ENCODE peak calls at places on chromosomes 4 and X, in eight cellular contexts. R is midbrain; U is upper lobe of left lung; K is HCT116; E is astrocyte of the spinal cord; D is caudate nucleus; B is activated CD4-positive, alpha-beta T cell treated with anti-CD3 and anti-CD28 coated beads, Interleukin-2, amount 50 U/mL, for 1 hour; O is amniotic epithelial cell. I is an unnamed sample.

GRCh38 chrX:153794897-153795816 is 689 bp downstream of the SSR4 start:
- DNase-seq in R (no peak), U (no peak), K (no peak), E (no peak), D (no peak), B (peak; percentile 6), O (no peak), I (peak; percentile 41)

GRCh38 chr4:184416913-184417734 is 57.2 kb downstream of the IRF2 start:
- DNase-seq in R (no peak), U (no peak), K (no peak), E (no peak), D (no peak), B (peak; percentile 19), O (peak; percentile 47), I (no peak)

GRCh38 chr4:55255171-55255570 is 90.9 kb upstream of the SRD5A3 start:
- DNase-seq in R (no peak), U (no peak), K (no peak), E (peak; percentile 64), D (no peak), B (no peak), O (peak; percentile 82), I (no peak)

GRCh38 chr4:27090406-27090805 is 229.8 kb downstream of the STIM2 start:
- DNase-seq in R (no peak), U (no peak), K (no peak), E (no peak), D (no peak), B (no peak), O (no peak), I (no peak)

GRCh38 chr4:56424697-56425514 is 10.5 kb downstream of the PPAT start:
- DNase-seq in R (peak; percentile 41), U (no peak), K (no peak), E (peak; percentile 46), D (no peak), B (peak; percentile 36), O (peak; percentile 35), I (no peak)

GRCh38 chrX:15737957-15738685 is at the start of gene CA5B:
- DNase-seq in R (peak; percentile 84), U (peak; percentile 98), K (peak; percentile 68), E (peak; percentile 88), D (peak; percentile 45), B (peak; percentile 97), O (peak; percentile 87), I (peak; percentile 96)

GRCh38 chr4:118989098-118990080 is 100.7 kb downstream of the SYNPO2 start:
- DNase-seq in R (no peak), U (no peak), K (no peak), E (peak; percentile 65), D (no peak), B (no peak), O (peak; percentile 85), I (no peak)

GRCh38 chr4:1449475-1449832 is 43.2 kb upstream of the NKX1-1 start:
- DNase-seq in R (no peak), U (no peak), K (no peak), E (no peak), D (no peak), B (no peak), O (no peak), I (peak; percentile 1)

GRCh38 chr4:7273741-7274297 is 81.5 kb downstream of the SORCS2 start:
- DNase-seq in R (peak; percentile 36), U (no peak), K (no peak), E (no peak), D (no peak), B (no peak), O (no peak), I (no peak)

GRCh38 chr4:142480244-142480643 is 365.9 kb downstream of the INPP4B start:
- DNase-seq in R (no peak), U (no peak), K (no peak), E (peak; percentile 30), D (no peak), B (no peak), O (peak; percentile 3), I (no peak)

GRCh38 chrX:78066110-78066509 is 37.9 kb upstream of the PGK1 start:
- DNase-seq in R (no peak), U (no peak), K (no peak), E (peak; percentile 42), D (no peak), B (no peak), O (no peak), I (no peak)

GRCh38 chr4:73223258-73223651 is 35.3 kb downstream of the ANKRD17 start:
- DNase-seq in R (no peak), U (no peak), K (no peak), E (no peak), D (no peak), B (no peak), O (no peak), I (no peak)

GRCh38 chrX:28472926-28473325 is 114.3 kb upstream of the IL1RAPL1 start:
- DNase-seq in R (peak; percentile 12), U (no peak), K (no peak), E (no peak), D (no peak), B (no peak), O (no peak), I (no peak)

GRCh38 chr4:152360045-152360410 is 175.9 kb downstream of the FBXW7 start:
- DNase-seq in R (no peak), U (no peak), K (no peak), E (peak; percentile 13), D (no peak), B (no peak), O (peak; percentile 42), I (no peak)

GRCh38 chrX:102129473-102129872 is 4.0 kb downstream of the TCEAL2 start:
- DNase-seq in R (peak; percentile 6), U (no peak), K (no peak), E (peak; percentile 10), D (no peak), B (no peak), O (peak; percentile 1), I (no peak)

GRCh38 chr4:76406070-76406469 is 14.9 kb downstream of the CCDC158 start:
- DNase-seq in R (no peak), U (no peak), K (no peak), E (no peak), D (no peak), B (no peak), O (peak; percentile 59), I (no peak)

GRCh38 chrX:131845771-131846170 is 177.3 kb upstream of the STK26 start:
- DNase-seq in R (no peak), U (no peak), K (no peak), E (no peak), D (no peak), B (no peak), O (no peak), I (no peak)

GRCh38 chr4:124290678-124291077 is 421.9 kb downstream of the ANKRD50 start:
- DNase-seq in R (no peak), U (no peak), K (no peak), E (no peak), D (no peak), B (no peak), O (no peak), I (no peak)

GRCh38 chr4:4666693-4667642 is 125.1 kb upstream of the STX18 start:
- DNase-seq in R (no peak), U (no peak), K (no peak), E (no peak), D (no peak), B (no peak), O (peak; percentile 20), I (no peak)

GRCh38 chr4:85482000-85482738 is 7.2 kb downstream of the ARHGAP24 start:
- DNase-seq in R (no peak), U (no peak), K (no peak), E (no peak), D (no peak), B (no peak), O (no peak), I (no peak)

GRCh38 chr4:7786040-7786439 is 153.6 kb downstream of the AFAP1 start:
- DNase-seq in R (no peak), U (no peak), K (no peak), E (no peak), D (no peak), B (no peak), O (no peak), I (no peak)

GRCh38 chr4:84944952-84945351 is 21.5 kb downstream of the WDFY3 start:
- DNase-seq in R (no peak), U (peak; percentile 36), K (no peak), E (no peak), D (no peak), B (no peak), O (peak; percentile 77), I (no peak)

GRCh38 chr4:156694413-156694812 is 277.2 kb downstream of the PDGFC start:
- DNase-seq in R (no peak), U (no peak), K (no peak), E (no peak), D (no peak), B (no peak), O (no peak), I (no peak)

GRCh38 chr4:71941001-71941400 is 90.8 kb upstream of the NPFFR2 start:
- DNase-seq in R (no peak), U (no peak), K (peak; percentile 1), E (no peak), D (no peak), B (no peak), O (peak; percentile 39), I (no peak)

GRCh38 chrX:145821291-145821897 is 3.8 kb downstream of the SLITRK2 start:
- DNase-seq in R (peak; percentile 69), U (no peak), K (no peak), E (peak; percentile 14), D (peak; percentile 54), B (no peak), O (no peak), I (no peak)

GRCh38 chr4:7473096-7473495 is 38.4 kb upstream of the PSAPL1 start:
- DNase-seq in R (no peak), U (no peak), K (no peak), E (no peak), D (no peak), B (no peak), O (no peak), I (peak; percentile 54)

GRCh38 chrX:85244411-85245210 is 820 bp downstream of the ZNF711 start:
- DNase-seq in R (peak; percentile 6), U (no peak), K (no peak), E (peak; percentile 29), D (no peak), B (no peak), O (peak; percentile 6), I (no peak)

GRCh38 chrX:116272328-116272727 is 101.8 kb downstream of the AGTR2 start:
- DNase-seq in R (no peak), U (no peak), K (peak; percentile 70), E (peak; percentile 90), D (no peak), B (no peak), O (peak; percentile 93), I (no peak)

GRCh38 chrX:54182194-54182863 is 725 bp downstream of the FAM120C start:
- DNase-seq in R (peak; percentile 38), U (peak; percentile 78), K (peak; percentile 27), E (no peak), D (peak; percentile 20), B (peak; percentile 60), O (peak; percentile 32), I (peak; percentile 82)

GRCh38 chr4:17770845-17771244 is 10.6 kb downstream of the FAM184B start:
- DNase-seq in R (no peak), U (no peak), K (no peak), E (no peak), D (no peak), B (no peak), O (peak; percentile 5), I (no peak)

GRCh38 chr4:63169836-63170235 is 1239.4 kb downstream of the TECRL start:
- DNase-seq in R (no peak), U (no peak), K (no peak), E (no peak), D (no peak), B (no peak), O (no peak), I (no peak)

GRCh38 chrX:72052415-72053090 is 79.2 kb downstream of the RTL5 start:
- DNase-seq in R (no peak), U (no peak), K (no peak), E (peak; percentile 31), D (no peak), B (no peak), O (no peak), I (no peak)

GRCh38 chr4:153603258-153603657 is 80.8 kb upstream of the TLR2 start:
- DNase-seq in R (no peak), U (no peak), K (no peak), E (no peak), D (no peak), B (no peak), O (no peak), I (no peak)

GRCh38 chrX:723781-724180 is 93.2 kb downstream of the SHOX start:
- DNase-seq in R (no peak), U (no peak), K (no peak), E (no peak), D (no peak), B (no peak), O (peak; percentile 9), I (no peak)

I was measured in Right ventricle myocardium inferior.